ENCODE peak calls at places on chromosomes 12 and 14, in six cellular contexts. M, A, E, Q, H and T are unnamed samples.

GRCh38 chr12:57889541-57889989 is 43.0 kb upstream of the CTDSP2 start:
- ATAC-seq in M (peak; percentile 5), A (peak; percentile 48), E (no peak), Q (peak; percentile 31), H (peak; percentile 76), T (peak; percentile 75)

GRCh38 chr14:71485833-71486232 is 446.4 kb upstream of the RGS6 start:
- ATAC-seq in M (no peak), A (no peak), E (no peak), Q (no peak), H (no peak), T (no peak)

GRCh38 chr12:55703976-55704761 is 3.5 kb downstream of the ITGA7 start:
- ATAC-seq in M (no peak), A (no peak), E (no peak), Q (no peak), H (peak; percentile 1), T (no peak)

GRCh38 chr12:124586756-124587155 is 19.3 kb upstream of the NCOR2 start:
- ATAC-seq in M (no peak), A (peak; percentile 90), E (no peak), Q (no peak), H (no peak), T (no peak)

GRCh38 chr12:95922231-95922630 is 20.2 kb downstream of the CCDC38 start:
- ATAC-seq in M (no peak), A (no peak), E (no peak), Q (no peak), H (no peak), T (no peak)

GRCh38 chr14:69626132-69626500 is 14.7 kb downstream of the SUSD6 start:
- ATAC-seq in M (no peak), A (no peak), E (no peak), Q (no peak), H (no peak), T (no peak)

GRCh38 chr12:29270446-29270845 is 110.5 kb downstream of the ERGIC2 start:
- ATAC-seq in M (no peak), A (no peak), E (no peak), Q (no peak), H (no peak), T (no peak)

GRCh38 chr12:111418594-111418880 is 12.8 kb downstream of the SH2B3 start:
- ATAC-seq in M (no peak), A (no peak), E (no peak), Q (no peak), H (no peak), T (no peak)

GRCh38 chr12:53626702-53627169 is 554 bp upstream of the ATF7 start:
- ATAC-seq in M (peak; percentile 3), A (no peak), E (no peak), Q (no peak), H (no peak), T (no peak)

GRCh38 chr14:98931911-98932310 is 340.1 kb downstream of the BCL11B start:
- ATAC-seq in M (no peak), A (no peak), E (no peak), Q (no peak), H (no peak), T (no peak)

GRCh38 chr14:45103806-45104205 is 19.9 kb downstream of the PRPF39 start:
- ATAC-seq in M (no peak), A (no peak), E (no peak), Q (no peak), H (no peak), T (no peak)

GRCh38 chr14:54252072-54252730 is 144.6 kb upstream of the CDKN3 start:
- ATAC-seq in M (peak; percentile 66), A (peak; percentile 77), E (peak; percentile 81), Q (no peak), H (no peak), T (no peak)

GRCh38 chr14:89384023-89384422 is 33.0 kb downstream of the FOXN3 start:
- ATAC-seq in M (no peak), A (no peak), E (no peak), Q (no peak), H (no peak), T (no peak)

GRCh38 chr14:102590667-102591099 is 1.8 kb upstream of the RCOR1 start:
- ATAC-seq in M (peak; percentile 66), A (peak; percentile 1), E (peak; percentile 18), Q (no peak), H (no peak), T (no peak)

GRCh38 chr14:59377991-59378720 is 87.0 kb downstream of the GPR135 start:
- ATAC-seq in M (no peak), A (peak; percentile 48), E (no peak), Q (no peak), H (peak; percentile 73), T (peak; percentile 58)

GRCh38 chr12:32450363-32450762 is 51.0 kb downstream of the FGD4 start:
- ATAC-seq in M (no peak), A (no peak), E (no peak), Q (no peak), H (no peak), T (no peak)

GRCh38 chr12:47835017-47835830 is 15.5 kb upstream of the HDAC7 start:
- ATAC-seq in M (no peak), A (no peak), E (no peak), Q (no peak), H (no peak), T (no peak)

GRCh38 chr14:72752034-72752412 is 141.9 kb downstream of the DPF3 start:
- ATAC-seq in M (no peak), A (no peak), E (no peak), Q (no peak), H (peak; percentile 45), T (no peak)

GRCh38 chr14:64118892-64119291 is 175.3 kb downstream of the ESR2 start:
- ATAC-seq in M (no peak), A (peak; percentile 88), E (no peak), Q (no peak), H (no peak), T (no peak)

GRCh38 chr12:91331371-91331770 is 148.8 kb upstream of the DCN start:
- ATAC-seq in M (no peak), A (no peak), E (no peak), Q (no peak), H (no peak), T (no peak)

GRCh38 chr12:124548854-124549378 is 18.5 kb downstream of the NCOR2 start:
- ATAC-seq in M (peak; percentile 10), A (peak; percentile 46), E (no peak), Q (peak; percentile 66), H (peak; percentile 34), T (peak; percentile 24)

GRCh38 chr12:94126067-94126466 is 22.3 kb upstream of the PLXNC1 start:
- ATAC-seq in M (no peak), A (peak; percentile 56), E (no peak), Q (no peak), H (peak; percentile 31), T (no peak)

GRCh38 chr14:77599894-77600293 is 16.5 kb downstream of the SPTLC2 start:
- ATAC-seq in M (peak; percentile 74), A (peak; percentile 27), E (peak; percentile 79), Q (no peak), H (peak; percentile 63), T (no peak)

GRCh38 chr12:27014085-27014858 is at the start of gene TM7SF3:
- ATAC-seq in M (peak; percentile 90), A (peak; percentile 94), E (peak; percentile 95), Q (peak; percentile 81), H (peak; percentile 97), T (peak; percentile 96)

GRCh38 chr14:22315336-22315735 is 273.7 kb downstream of the DAD1 start:
- ATAC-seq in M (no peak), A (no peak), E (no peak), Q (no peak), H (no peak), T (no peak)

GRCh38 chr14:57297852-57298251 is 29.1 kb downstream of the AP5M1 start:
- ATAC-seq in M (no peak), A (no peak), E (no peak), Q (no peak), H (peak; percentile 83), T (no peak)

GRCh38 chr12:114751712-114752111 is 67.7 kb upstream of the TBX3 start:
- ATAC-seq in M (no peak), A (no peak), E (no peak), Q (no peak), H (no peak), T (no peak)

GRCh38 chr12:80868576-80868975 is 69.2 kb downstream of the LIN7A start:
- ATAC-seq in M (no peak), A (no peak), E (no peak), Q (no peak), H (no peak), T (no peak)

GRCh38 chr12:94429633-94430032 is 30.0 kb downstream of the CEP83 start:
- ATAC-seq in M (no peak), A (no peak), E (no peak), Q (no peak), H (no peak), T (no peak)

GRCh38 chr14:103657466-103657865 is 28.5 kb downstream of the KLC1 start:
- ATAC-seq in M (no peak), A (peak; percentile 44), E (no peak), Q (no peak), H (peak; percentile 73), T (peak; percentile 75)

GRCh38 chr12:104288635-104289258 is 14.8 kb upstream of the EID3 start:
- ATAC-seq in M (peak; percentile 41), A (peak; percentile 76), E (peak; percentile 61), Q (peak; percentile 76), H (peak; percentile 81), T (peak; percentile 72)
- TF ChIP-seq CTCF in M (no peak), A (no peak), E (no peak), Q (no peak), H (no peak), T (peak; percentile 32)

GRCh38 chr12:62862259-62862881 is 72.6 kb downstream of the PPM1H start:
- ATAC-seq in M (no peak), A (no peak), E (no peak), Q (no peak), H (no peak), T (no peak)
- H3K4me1 ChIP-seq in M (peaks cover 69% of the 10 kb centered on the region), A (peaks cover 7% of the 10 kb centered on the region), E (peaks cover 36% of the 10 kb centered on the region), Q (no peaks in the 10 kb centered on the region), H (peaks cover 78% of the 10 kb centered on the region), T (no peaks in the 10 kb centered on the region)

DNA sequence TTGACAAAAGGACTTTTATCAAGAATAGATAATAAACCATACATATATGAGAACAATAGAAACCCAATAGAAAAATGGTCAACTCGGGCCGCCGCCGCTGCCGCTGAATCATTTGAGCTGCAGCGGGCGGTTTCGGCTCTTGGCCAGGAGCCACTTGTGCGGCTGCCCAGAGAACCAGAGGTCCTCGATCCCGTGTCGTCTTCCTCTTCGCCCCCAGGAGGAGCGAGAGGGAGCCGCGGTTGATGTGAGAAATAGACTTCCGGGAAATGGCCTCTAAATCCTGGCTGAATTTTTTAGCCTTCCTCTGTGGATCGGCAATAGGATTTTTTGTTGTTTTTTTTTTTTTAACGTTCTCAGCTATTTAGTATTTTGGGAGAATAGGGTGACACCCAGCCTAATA is 44.8 kb downstream of the CPSF6 start:
- ATAC-seq in M (peak; percentile 92), A (peak; percentile 80), E (peak; percentile 92), Q (peak; percentile 77), H (peak; percentile 93), T (peak; percentile 79)
- TF ChIP-seq CTCF in M (no peak), A (no peak), E (no peak), Q (peak; percentile 24), H (no peak), T (no peak)

DNA sequence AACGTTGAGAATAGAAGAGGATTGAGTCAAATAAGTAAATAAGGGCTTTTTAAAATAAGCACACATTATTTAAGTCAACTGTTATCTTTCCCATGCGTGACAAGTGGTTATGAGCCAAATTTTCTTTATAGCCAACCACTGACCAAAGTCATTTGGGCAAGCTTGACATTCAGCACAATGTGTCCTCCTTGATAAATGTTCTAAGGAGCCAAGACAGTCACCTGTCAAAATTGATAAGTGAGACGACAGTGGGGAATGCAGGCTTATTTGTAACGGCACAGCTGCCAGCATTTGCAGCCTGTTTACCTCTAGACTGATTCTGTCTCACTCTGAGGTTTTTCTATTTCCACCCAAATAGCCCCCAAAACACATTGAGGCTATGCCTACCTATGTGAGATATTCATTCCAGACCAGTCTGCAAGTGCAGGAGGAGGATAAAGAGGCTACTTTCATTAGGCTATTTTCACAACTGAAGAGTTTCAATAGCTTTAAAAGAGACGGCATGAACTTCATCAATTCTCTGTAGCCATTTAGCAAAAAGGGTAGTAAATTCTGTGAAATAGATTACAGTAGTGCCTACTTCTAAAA is 339.5 kb downstream of the PDZRN4 start:
- ATAC-seq in M (no peak), A (no peak), E (no peak), Q (no peak), H (no peak), T (no peak)
- H3K4me1 ChIP-seq in M (no peaks in the 10 kb centered on the region), A (no peaks in the 10 kb centered on the region), E (no peaks in the 10 kb centered on the region), Q (no peaks in the 10 kb centered on the region), H (peaks cover under 1% of the 10 kb centered on the region), T (peaks cover 10% of the 10 kb centered on the region)